ENCODE peak calls at places on chromosomes 16 and 17, in four cellular contexts. One of them, this sample, is unnamed.

GRCh38 chr17:60627113-60627512 is 27.1 kb downstream of the PPM1D start:
- DNase-seq in hepatocyte: no peak
- DNase-seq in aorta: no peak
- DNase-seq in heart left ventricle: no peak
- DNase-seq in this sample: no peak

GRCh38 chr16:64615647-64616280 is 506.1 kb downstream of the CDH11 start:
- DNase-seq in hepatocyte: peak; percentile 26
- DNase-seq in aorta: no peak
- DNase-seq in heart left ventricle: peak; percentile 26
- DNase-seq in this sample: peak; percentile 17

GRCh38 chr16:58426095-58426494 is 33.8 kb downstream of the GINS3 start:
- DNase-seq in hepatocyte: no peak
- DNase-seq in aorta: no peak
- DNase-seq in heart left ventricle: peak; percentile 24
- DNase-seq in this sample: no peak

GRCh38 chr17:1091190-1091534 is 88.6 kb downstream of the ABR start:
- DNase-seq in hepatocyte: no peak
- DNase-seq in aorta: no peak
- DNase-seq in heart left ventricle: no peak
- DNase-seq in this sample: no peak

GRCh38 chr16:83717814-83718213 is 90.0 kb upstream of the HSBP1 start:
- DNase-seq in hepatocyte: no peak
- DNase-seq in aorta: no peak
- DNase-seq in heart left ventricle: no peak
- DNase-seq in this sample: no peak

GRCh38 chr17:53912117-53912516 is 89.4 kb downstream of the KIF2B start:
- DNase-seq in hepatocyte: no peak
- DNase-seq in aorta: no peak
- DNase-seq in heart left ventricle: no peak
- DNase-seq in this sample: no peak

GRCh38 chr16:58578642-58579041 is 51.0 kb downstream of the CNOT1 start:
- DNase-seq in hepatocyte: no peak
- DNase-seq in aorta: no peak
- DNase-seq in heart left ventricle: no peak
- DNase-seq in this sample: no peak

GRCh38 chr17:62765351-62765750 is 42.8 kb downstream of the MARCHF10 start:
- DNase-seq in hepatocyte: no peak
- DNase-seq in aorta: no peak
- DNase-seq in heart left ventricle: no peak
- DNase-seq in this sample: no peak

GRCh38 chr16:56858375-56858774 is 6.6 kb upstream of the SLC12A3 start:
- DNase-seq in hepatocyte: no peak
- DNase-seq in aorta: no peak
- DNase-seq in heart left ventricle: no peak
- DNase-seq in this sample: no peak

GRCh38 chr17:9402590-9403199 is 172.9 kb downstream of the STX8 start:
- DNase-seq in hepatocyte: peak; percentile 22
- DNase-seq in aorta: no peak
- DNase-seq in heart left ventricle: no peak
- DNase-seq in this sample: peak; percentile 57

GRCh38 chr17:80468781-80469533 is 7.5 kb downstream of the NPTX1 start:
- DNase-seq in hepatocyte: no peak
- DNase-seq in aorta: no peak
- DNase-seq in heart left ventricle: no peak
- DNase-seq in this sample: no peak

GRCh38 chr16:53626816-53627215 is 76.8 kb downstream of the RPGRIP1L start:
- DNase-seq in hepatocyte: no peak
- DNase-seq in aorta: no peak
- DNase-seq in heart left ventricle: no peak
- DNase-seq in this sample: no peak

GRCh38 chr17:74734256-74734655 is 2.8 kb upstream of the RAB37 start:
- DNase-seq in hepatocyte: no peak
- DNase-seq in aorta: no peak
- DNase-seq in heart left ventricle: no peak
- DNase-seq in this sample: no peak

GRCh38 chr17:14470417-14470816 is 169.5 kb downstream of the HS3ST3B1 start:
- DNase-seq in hepatocyte: no peak
- DNase-seq in aorta: no peak
- DNase-seq in heart left ventricle: no peak
- DNase-seq in this sample: no peak

GRCh38 chr17:48542956-48543853 is 1.7 kb downstream of the HOXB2 start:
- DNase-seq in hepatocyte: peak; percentile 55
- DNase-seq in aorta: peak; percentile 85
- DNase-seq in heart left ventricle: peak; percentile 43
- DNase-seq in this sample: peak; percentile 62

GRCh38 chr17:74442670-74443515 is 11.0 kb downstream of the GPRC5C start:
- DNase-seq in hepatocyte: peak; percentile 93
- DNase-seq in aorta: peak; percentile 93
- DNase-seq in heart left ventricle: peak; percentile 91
- DNase-seq in this sample: peak; percentile 94

GRCh38 chr17:155576-155975 is 18.2 kb downstream of the SCGB1C2 start:
- DNase-seq in hepatocyte: no peak
- DNase-seq in aorta: peak; percentile 50
- DNase-seq in heart left ventricle: no peak
- DNase-seq in this sample: no peak

GRCh38 chr17:2837147-2837561 is 40.9 kb downstream of the RAP1GAP2 start:
- DNase-seq in hepatocyte: no peak
- DNase-seq in aorta: no peak
- DNase-seq in heart left ventricle: no peak
- DNase-seq in this sample: no peak

GRCh38 chr16:4681471-4682083 is 11.8 kb upstream of the NUDT16L1 start:
- DNase-seq in hepatocyte: no peak
- DNase-seq in aorta: no peak
- DNase-seq in heart left ventricle: no peak
- DNase-seq in this sample: no peak

GRCh38 chr17:69533481-69534234 is 119.2 kb downstream of the MAP2K6 start:
- DNase-seq in hepatocyte: no peak
- DNase-seq in aorta: no peak
- DNase-seq in heart left ventricle: no peak
- DNase-seq in this sample: no peak

GRCh38 chr17:10001296-10001904 is 96.3 kb upstream of the RCVRN start:
- DNase-seq in hepatocyte: no peak
- DNase-seq in aorta: no peak
- DNase-seq in heart left ventricle: no peak
- DNase-seq in this sample: no peak

DNA sequence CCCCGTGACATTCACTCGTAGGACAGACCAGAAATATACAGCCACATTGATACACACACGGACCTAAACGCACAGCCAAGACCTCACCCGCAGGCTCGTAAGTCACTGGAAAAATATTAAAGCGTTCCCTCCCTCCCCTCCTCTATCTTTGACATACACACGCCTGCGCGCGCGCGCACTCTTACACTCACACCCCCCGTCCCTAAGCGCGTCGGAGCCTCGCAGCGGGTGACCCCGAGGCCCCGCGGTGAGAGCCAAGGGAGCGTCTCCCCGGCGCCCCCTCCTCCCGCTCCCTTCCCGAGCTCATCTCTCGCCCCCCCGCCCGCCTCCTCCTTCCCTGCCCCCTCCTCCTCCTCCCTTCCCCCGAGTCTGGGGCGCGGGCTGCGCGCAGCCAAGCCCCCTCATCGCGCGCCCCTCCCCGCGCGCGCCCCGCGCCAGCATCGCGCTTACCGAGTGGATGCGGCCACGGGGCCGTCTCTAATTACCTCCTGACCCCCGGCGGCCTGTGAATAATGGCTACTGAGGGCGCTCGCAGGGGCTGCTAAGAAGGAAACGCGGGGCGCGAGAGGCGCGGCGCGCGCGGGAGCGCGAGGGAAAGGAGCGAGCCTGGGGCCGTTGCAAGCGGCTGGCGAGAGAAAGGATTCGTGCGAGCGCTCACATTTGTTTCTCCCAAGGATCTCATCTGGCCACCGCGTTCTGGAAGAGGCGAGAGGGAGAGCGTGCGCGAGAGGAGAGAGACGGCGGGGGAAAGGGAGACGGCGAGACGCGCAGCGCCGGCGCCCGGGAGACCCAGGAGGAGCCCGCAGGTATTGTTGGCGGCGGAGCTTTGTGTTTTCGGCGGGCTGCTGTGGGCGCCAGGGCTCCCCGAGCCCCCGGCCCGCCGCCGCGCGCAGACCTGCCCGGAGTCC is 42.4 kb downstream of the RAI1 start:
- DNase-seq in hepatocyte: peak; percentile 85
- DNase-seq in aorta: no peak
- DNase-seq in heart left ventricle: no peak
- DNase-seq in this sample: no peak
- H3K4me1 ChIP-seq in hepatocyte: peaks cover 32% of the 10 kb centered on the region
- H3K4me1 ChIP-seq in aorta: no peaks in the 10 kb centered on the region
- H3K4me1 ChIP-seq in heart left ventricle: peaks cover 23% of the 10 kb centered on the region
- H3K4me1 ChIP-seq in this sample: no peaks in the 10 kb centered on the region

DNA sequence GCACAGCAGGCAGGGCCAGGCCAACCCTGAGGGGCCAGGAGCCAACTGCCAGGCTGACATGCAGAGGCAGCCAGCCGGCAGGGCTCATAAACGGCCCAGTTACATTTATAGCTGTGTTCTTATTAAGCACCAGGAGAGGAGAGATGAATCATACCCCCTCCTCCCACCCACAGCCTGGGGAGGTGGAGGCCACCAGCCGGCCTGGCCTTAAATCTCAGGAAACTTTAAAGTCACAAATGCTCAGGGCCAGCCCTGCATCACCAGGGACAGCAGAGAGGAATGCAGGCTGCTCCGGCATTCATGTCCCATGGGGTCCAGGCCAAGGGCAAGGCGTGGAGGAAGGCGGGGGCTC is 177.3 kb downstream of the TMEM132E start:
- DNase-seq in hepatocyte: peak; percentile 29
- DNase-seq in aorta: no peak
- DNase-seq in heart left ventricle: no peak
- DNase-seq in this sample: no peak
- H3K27me3 ChIP-seq in hepatocyte: peaks cover 3% of the 10 kb centered on the region
- H3K27me3 ChIP-seq in aorta: no peaks in the 10 kb centered on the region
- H3K27me3 ChIP-seq in heart left ventricle: no peaks in the 10 kb centered on the region
- H3K27me3 ChIP-seq in this sample: no peaks in the 10 kb centered on the region

GRCh38 chr17:4204190-4204589 is 59.6 kb downstream of the ANKFY1 start:
- DNase-seq in hepatocyte: no peak
- DNase-seq in aorta: no peak
- DNase-seq in heart left ventricle: no peak
- DNase-seq in this sample: no peak
- H3K4me1 ChIP-seq in hepatocyte: no peaks in the 10 kb centered on the region
- H3K4me1 ChIP-seq in aorta: peaks cover 2% of the 10 kb centered on the region
- H3K4me1 ChIP-seq in heart left ventricle: no peaks in the 10 kb centered on the region
- H3K4me1 ChIP-seq in this sample: no peaks in the 10 kb centered on the region

GRCh38 chr16:89046491-89046890 is 47.2 kb upstream of the ACSF3 start:
- DNase-seq in hepatocyte: no peak
- DNase-seq in aorta: peak; percentile 55
- DNase-seq in heart left ventricle: no peak
- DNase-seq in this sample: no peak
- H3K27me3 ChIP-seq in hepatocyte: no peaks in the 10 kb centered on the region
- H3K27me3 ChIP-seq in aorta: no peaks in the 10 kb centered on the region
- H3K27me3 ChIP-seq in heart left ventricle: peaks cover 60% of the 10 kb centered on the region
- H3K27me3 ChIP-seq in this sample: no peaks in the 10 kb centered on the region

GRCh38 chr17:19705771-19706770 is 10.3 kb downstream of the SLC47A2 start:
- DNase-seq in hepatocyte: no peak
- DNase-seq in aorta: no peak
- DNase-seq in heart left ventricle: no peak
- DNase-seq in this sample: no peak
- H3K4me1 ChIP-seq in hepatocyte: peaks cover 7% of the 10 kb centered on the region
- H3K4me1 ChIP-seq in aorta: no peaks in the 10 kb centered on the region
- H3K4me1 ChIP-seq in heart left ventricle: peaks cover 9% of the 10 kb centered on the region
- H3K4me1 ChIP-seq in this sample: no peaks in the 10 kb centered on the region

GRCh38 chr16:88962478-88963152 is 14.4 kb downstream of the CBFA2T3 start:
- DNase-seq in hepatocyte: no peak
- DNase-seq in aorta: no peak
- DNase-seq in heart left ventricle: no peak
- DNase-seq in this sample: no peak
- H3K27me3 ChIP-seq in hepatocyte: no peaks in the 10 kb centered on the region
- H3K27me3 ChIP-seq in aorta: no peaks in the 10 kb centered on the region
- H3K27me3 ChIP-seq in heart left ventricle: peaks cover 6% of the 10 kb centered on the region
- H3K27me3 ChIP-seq in this sample: no peaks in the 10 kb centered on the region

GRCh38 chr16:67405336-67405735 is 10.9 kb downstream of the ZDHHC1 start:
- DNase-seq in hepatocyte: no peak
- DNase-seq in aorta: no peak
- DNase-seq in heart left ventricle: no peak
- DNase-seq in this sample: no peak
- H3K4me1 ChIP-seq in hepatocyte: peaks cover 16% of the 10 kb centered on the region
- H3K4me1 ChIP-seq in aorta: no peaks in the 10 kb centered on the region
- H3K4me1 ChIP-seq in heart left ventricle: peaks cover 18% of the 10 kb centered on the region
- H3K4me1 ChIP-seq in this sample: peaks cover 5% of the 10 kb centered on the region

GRCh38 chr17:38600416-38600815 is 5.3 kb downstream of the SRCIN1 start:
- DNase-seq in hepatocyte: no peak
- DNase-seq in aorta: no peak
- DNase-seq in heart left ventricle: no peak
- DNase-seq in this sample: no peak

GRCh38 chr17:38600906-38601305 is 4.8 kb downstream of the SRCIN1 start:
- DNase-seq in hepatocyte: peak; percentile 66
- DNase-seq in aorta: no peak
- DNase-seq in heart left ventricle: no peak
- DNase-seq in this sample: no peak

GRCh38 chr17:38598995-38599394 is 6.8 kb downstream of the SRCIN1 start:
- DNase-seq in hepatocyte: no peak
- DNase-seq in aorta: no peak
- DNase-seq in heart left ventricle: no peak
- DNase-seq in this sample: no peak

GRCh38 chr17:38598536-38598935 is 7.2 kb downstream of the SRCIN1 start:
- DNase-seq in hepatocyte: peak; percentile 73
- DNase-seq in aorta: no peak
- DNase-seq in heart left ventricle: no peak
- DNase-seq in this sample: peak; percentile 75

GRCh38 chr17:38599398-38599856 is 6.3 kb downstream of the SRCIN1 start:
- DNase-seq in hepatocyte: no peak
- DNase-seq in aorta: no peak
- DNase-seq in heart left ventricle: no peak
- DNase-seq in this sample: no peak
- H3K27me3 ChIP-seq in hepatocyte: peaks cover 2% of the 10 kb centered on the region
- H3K27me3 ChIP-seq in aorta: no peaks in the 10 kb centered on the region
- H3K27me3 ChIP-seq in heart left ventricle: peaks cover 44% of the 10 kb centered on the region
- H3K27me3 ChIP-seq in this sample: peaks cover 10% of the 10 kb centered on the region

GRCh38 chr17:78712043-78712442 is 70.0 kb downstream of the CYTH1 start:
- DNase-seq in hepatocyte: no peak
- DNase-seq in aorta: no peak
- DNase-seq in heart left ventricle: no peak
- DNase-seq in this sample: no peak
- H3K4me1 ChIP-seq in hepatocyte: peaks cover 9% of the 10 kb centered on the region
- H3K4me1 ChIP-seq in aorta: no peaks in the 10 kb centered on the region
- H3K4me1 ChIP-seq in heart left ventricle: peaks cover 34% of the 10 kb centered on the region
- H3K4me1 ChIP-seq in this sample: peaks cover 9% of the 10 kb centered on the region

GRCh38 chr17:82439829-82440365 is 10.7 kb downstream of the CYBC1 start:
- DNase-seq in hepatocyte: no peak
- DNase-seq in aorta: peak; percentile 70
- DNase-seq in heart left ventricle: no peak
- DNase-seq in this sample: no peak

GRCh38 chr17:82438401-82439193 is 12.0 kb downstream of the CYBC1 start:
- DNase-seq in hepatocyte: no peak
- DNase-seq in aorta: peak; percentile 68
- DNase-seq in heart left ventricle: no peak
- DNase-seq in this sample: no peak

GRCh38 chr17:82440991-82441627 is 9.4 kb downstream of the CYBC1 start:
- DNase-seq in hepatocyte: no peak
- DNase-seq in aorta: peak; percentile 69
- DNase-seq in heart left ventricle: no peak
- DNase-seq in this sample: no peak

GRCh38 chr17:82440377-82440981 is 10.1 kb downstream of the CYBC1 start:
- DNase-seq in hepatocyte: no peak
- DNase-seq in aorta: no peak
- DNase-seq in heart left ventricle: no peak
- DNase-seq in this sample: peak; percentile 24

GRCh38 chr17:82439194-82439828 is 11.2 kb downstream of the CYBC1 start:
- DNase-seq in hepatocyte: no peak
- DNase-seq in aorta: peak; percentile 70
- DNase-seq in heart left ventricle: no peak
- DNase-seq in this sample: no peak
- H3K27me3 ChIP-seq in hepatocyte: no peaks in the 10 kb centered on the region
- H3K27me3 ChIP-seq in aorta: no peaks in the 10 kb centered on the region
- H3K27me3 ChIP-seq in heart left ventricle: no peaks in the 10 kb centered on the region
- H3K27me3 ChIP-seq in this sample: no peaks in the 10 kb centered on the region